ENCODE peak calls at places on chromosomes 4 and X, in four cellular contexts. One of them, this sample, is unnamed.

GRCh38 chr4:174490356-174490969 is 31.8 kb downstream of the HPGD start:
- DNase-seq in stomach: no peak
- DNase-seq in spleen: no peak
- DNase-seq in prostate gland: no peak
- DNase-seq in this sample: no peak

GRCh38 chr4:26161030-26161824 is 159.6 kb upstream of the RBPJ start:
- DNase-seq in stomach: no peak
- DNase-seq in spleen: no peak
- DNase-seq in prostate gland: no peak
- DNase-seq in this sample: no peak

GRCh38 chr4:27276322-27277073 is 415.9 kb downstream of the STIM2 start:
- DNase-seq in stomach: no peak
- DNase-seq in spleen: no peak
- DNase-seq in prostate gland: no peak
- DNase-seq in this sample: no peak

GRCh38 chr4:145098675-145099037 is 545 bp downstream of the ABCE1 start:
- DNase-seq in stomach: no peak
- DNase-seq in spleen: no peak
- DNase-seq in prostate gland: peak; percentile 14
- DNase-seq in this sample: peak; percentile 9

GRCh38 chrX:3811331-3812311 is 98.2 kb upstream of the PRKX start:
- DNase-seq in stomach: peak; percentile 31
- DNase-seq in spleen: peak; percentile 72
- DNase-seq in prostate gland: no peak
- DNase-seq in this sample: no peak

GRCh38 chr4:4995103-4995761 is 24.0 kb downstream of the CYTL1 start:
- DNase-seq in stomach: peak; percentile 78
- DNase-seq in spleen: peak; percentile 87
- DNase-seq in prostate gland: peak; percentile 26
- DNase-seq in this sample: peak; percentile 69

GRCh38 chr4:48341776-48342558 is 638 bp downstream of the SLAIN2 start:
- DNase-seq in stomach: peak; percentile 55
- DNase-seq in spleen: peak; percentile 95
- DNase-seq in prostate gland: peak; percentile 21
- DNase-seq in this sample: peak; percentile 62

GRCh38 chr4:185587444-185588161 is 52.3 kb upstream of the PDLIM3 start:
- DNase-seq in stomach: peak; percentile 50
- DNase-seq in spleen: peak; percentile 83
- DNase-seq in prostate gland: no peak
- DNase-seq in this sample: no peak

GRCh38 chr4:173237152-173237551 is 68.5 kb downstream of the GALNT7 start:
- DNase-seq in stomach: no peak
- DNase-seq in spleen: no peak
- DNase-seq in prostate gland: no peak
- DNase-seq in this sample: no peak

GRCh38 chrX:115913575-115913974 is 257.0 kb upstream of the AGTR2 start:
- DNase-seq in stomach: no peak
- DNase-seq in spleen: no peak
- DNase-seq in prostate gland: no peak
- DNase-seq in this sample: no peak

GRCh38 chrX:102835504-102836146 is 101.4 kb upstream of the RAB40AL start:
- DNase-seq in stomach: no peak
- DNase-seq in spleen: no peak
- DNase-seq in prostate gland: no peak
- DNase-seq in this sample: peak; percentile 30

GRCh38 chrX:20665441-20665840 is 398.7 kb upstream of the RPS6KA3 start:
- DNase-seq in stomach: no peak
- DNase-seq in spleen: no peak
- DNase-seq in prostate gland: no peak
- DNase-seq in this sample: no peak

GRCh38 chr4:164572877-164573279 is 181.1 kb upstream of the SMIM31 start:
- DNase-seq in stomach: no peak
- DNase-seq in spleen: no peak
- DNase-seq in prostate gland: no peak
- DNase-seq in this sample: no peak

GRCh38 chr4:3857316-3857926 is 91.2 kb downstream of the ADRA2C start:
- DNase-seq in stomach: no peak
- DNase-seq in spleen: no peak
- DNase-seq in prostate gland: no peak
- DNase-seq in this sample: no peak

GRCh38 chr4:173346074-173346473 is 11.9 kb upstream of the HMGB2 start:
- DNase-seq in stomach: no peak
- DNase-seq in spleen: no peak
- DNase-seq in prostate gland: no peak
- DNase-seq in this sample: no peak

GRCh38 chrX:70254909-70255308 is 5.1 kb downstream of the P2RY4 start:
- DNase-seq in stomach: no peak
- DNase-seq in spleen: no peak
- DNase-seq in prostate gland: no peak
- DNase-seq in this sample: no peak

GRCh38 chr4:141375855-141376254 is 155.2 kb downstream of the ZNF330 start:
- DNase-seq in stomach: no peak
- DNase-seq in spleen: no peak
- DNase-seq in prostate gland: no peak
- DNase-seq in this sample: peak; percentile 40

GRCh38 chrX:72307646-72308051 is 1.9 kb upstream of the CITED1 start:
- DNase-seq in stomach: no peak
- DNase-seq in spleen: no peak
- DNase-seq in prostate gland: no peak
- DNase-seq in this sample: no peak

GRCh38 chrX:72309297-72310071 is 3.8 kb upstream of the CITED1 start:
- DNase-seq in stomach: no peak
- DNase-seq in spleen: no peak
- DNase-seq in prostate gland: no peak
- DNase-seq in this sample: no peak

GRCh38 chrX:72306851-72307645 is 1.3 kb upstream of the CITED1 start:
- DNase-seq in stomach: peak; percentile 63
- DNase-seq in spleen: peak; percentile 88
- DNase-seq in prostate gland: peak; percentile 35
- DNase-seq in this sample: peak; percentile 69

GRCh38 chrX:72308566-72309296 is 3.0 kb upstream of the CITED1 start:
- DNase-seq in stomach: peak; percentile 64
- DNase-seq in spleen: peak; percentile 80
- DNase-seq in prostate gland: peak; percentile 63
- DNase-seq in this sample: peak; percentile 76

DNA sequence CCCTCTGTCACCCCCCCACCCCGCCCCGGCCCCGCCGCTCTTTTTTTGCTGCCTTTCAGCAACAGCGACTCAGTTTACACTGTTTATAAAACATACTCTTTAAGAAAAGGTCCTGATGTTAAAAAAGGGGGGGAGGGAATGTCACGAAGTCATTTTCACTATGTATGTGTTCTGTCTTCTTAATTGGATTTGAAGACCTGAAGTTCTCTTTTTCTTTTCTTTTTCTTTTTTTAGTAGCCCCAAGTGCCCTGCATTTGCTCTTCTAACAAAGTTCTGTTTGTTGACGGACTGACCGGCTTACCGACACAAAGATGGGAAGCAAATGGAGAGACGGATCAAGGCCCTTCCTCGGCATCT is 2.5 kb upstream of the CITED1 start:
- DNase-seq in stomach: no peak
- DNase-seq in spleen: no peak
- DNase-seq in prostate gland: no peak
- DNase-seq in this sample: no peak
- TF ChIP-seq POLR2A in stomach: no peak
- TF ChIP-seq POLR2A in spleen: no peak
- TF ChIP-seq POLR2A in prostate gland: no peak
- TF ChIP-seq POLR2A in this sample: no peak

GRCh38 chr4:8614365-8615193 is 22.0 kb downstream of the CPZ start:
- DNase-seq in stomach: no peak
- DNase-seq in spleen: no peak
- DNase-seq in prostate gland: no peak
- DNase-seq in this sample: no peak
- H3K4me1 ChIP-seq in stomach: no peaks in the 10 kb centered on the region
- H3K4me1 ChIP-seq in spleen: no peaks in the 10 kb centered on the region
- H3K4me1 ChIP-seq in prostate gland: no peaks in the 10 kb centered on the region
- H3K4me1 ChIP-seq in this sample: no peaks in the 10 kb centered on the region

GRCh38 chr4:74630551-74630950 is 163.8 kb downstream of the BTC start:
- DNase-seq in stomach: no peak
- DNase-seq in spleen: no peak
- DNase-seq in prostate gland: no peak
- DNase-seq in this sample: no peak

GRCh38 chr4:74631338-74631737 is 163.0 kb downstream of the BTC start:
- DNase-seq in stomach: no peak
- DNase-seq in spleen: no peak
- DNase-seq in prostate gland: no peak
- DNase-seq in this sample: no peak

GRCh38 chr4:74631988-74632387 is 162.3 kb downstream of the BTC start:
- DNase-seq in stomach: no peak
- DNase-seq in spleen: no peak
- DNase-seq in prostate gland: no peak
- DNase-seq in this sample: no peak

GRCh38 chr4:74635074-74635473 is 159.2 kb downstream of the BTC start:
- DNase-seq in stomach: no peak
- DNase-seq in spleen: no peak
- DNase-seq in prostate gland: no peak
- DNase-seq in this sample: no peak

GRCh38 chr4:74632634-74633033 is 161.7 kb downstream of the BTC start:
- DNase-seq in stomach: peak; percentile 66
- DNase-seq in spleen: no peak
- DNase-seq in prostate gland: peak; percentile 5
- DNase-seq in this sample: no peak
- TF ChIP-seq POLR2A in stomach: no peak
- TF ChIP-seq POLR2A in spleen: no peak
- TF ChIP-seq POLR2A in prostate gland: no peak
- TF ChIP-seq POLR2A in this sample: no peak

GRCh38 chr4:2849267-2850140 is 5.9 kb downstream of the ADD1 start:
- DNase-seq in stomach: peak; percentile 51
- DNase-seq in spleen: no peak
- DNase-seq in prostate gland: no peak
- DNase-seq in this sample: no peak

GRCh38 chr4:2852481-2852881 is 8.8 kb downstream of the ADD1 start:
- DNase-seq in stomach: no peak
- DNase-seq in spleen: peak; percentile 92
- DNase-seq in prostate gland: no peak
- DNase-seq in this sample: peak; percentile 82

GRCh38 chr4:2847297-2847871 is 3.7 kb downstream of the ADD1 start:
- DNase-seq in stomach: no peak
- DNase-seq in spleen: peak; percentile 59
- DNase-seq in prostate gland: no peak
- DNase-seq in this sample: no peak

GRCh38 chr4:2848449-2848848 is 4.8 kb downstream of the ADD1 start:
- DNase-seq in stomach: peak; percentile 24
- DNase-seq in spleen: no peak
- DNase-seq in prostate gland: no peak
- DNase-seq in this sample: no peak

DNA sequence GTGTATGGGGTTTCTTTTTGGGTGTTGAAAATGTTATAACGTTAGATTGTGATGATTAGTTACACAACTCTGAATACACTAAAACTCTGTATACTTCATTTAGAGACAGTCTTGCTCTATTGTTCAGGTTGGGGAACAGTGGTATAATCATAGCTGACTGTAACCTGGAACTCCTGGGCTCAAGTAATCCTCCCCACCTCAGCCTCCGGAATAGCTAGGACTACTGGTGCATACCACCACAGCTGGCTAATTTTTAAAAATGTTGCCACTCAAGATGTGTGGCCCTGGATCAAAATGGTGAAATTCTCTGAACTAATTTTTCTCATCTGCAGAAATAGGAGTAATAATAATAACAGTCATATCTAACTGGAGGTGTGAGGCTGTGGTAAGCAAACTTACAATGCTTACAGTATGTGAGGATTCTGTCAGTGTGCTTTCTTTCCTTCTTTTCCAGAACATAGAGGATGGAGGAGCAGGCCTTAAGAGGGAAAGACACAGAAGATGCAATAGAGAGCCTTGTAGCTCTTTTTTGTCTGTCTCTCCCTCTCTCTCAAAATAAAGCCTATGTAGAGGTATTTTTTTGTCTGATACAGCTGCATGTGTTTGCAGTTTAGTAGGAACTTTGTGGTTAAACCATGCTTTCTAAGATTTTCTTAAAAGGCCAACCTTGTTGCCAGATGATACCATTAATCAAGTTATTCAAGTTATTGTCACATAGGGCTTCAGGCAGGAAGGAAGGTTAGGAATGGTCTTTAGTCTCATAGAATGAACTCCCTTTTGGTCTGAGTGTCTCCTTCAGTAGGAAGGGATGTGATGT is 7.5 kb downstream of the ADD1 start:
- DNase-seq in stomach: no peak
- DNase-seq in spleen: no peak
- DNase-seq in prostate gland: no peak
- DNase-seq in this sample: no peak
- H3K4me1 ChIP-seq in stomach: peaks cover 98% of the 10 kb centered on the region
- H3K4me1 ChIP-seq in spleen: peaks cover 94% of the 10 kb centered on the region
- H3K4me1 ChIP-seq in prostate gland: no peaks in the 10 kb centered on the region
- H3K4me1 ChIP-seq in this sample: peaks cover 39% of the 10 kb centered on the region

GRCh38 chrX:79146552-79147390 is 2.3 kb downstream of the GPR174 start:
- DNase-seq in stomach: no peak
- DNase-seq in spleen: no peak
- DNase-seq in prostate gland: no peak
- DNase-seq in this sample: no peak
- TF ChIP-seq POLR2A in stomach: no peak
- TF ChIP-seq POLR2A in spleen: no peak
- TF ChIP-seq POLR2A in prostate gland: no peak
- TF ChIP-seq POLR2A in this sample: no peak